ENCODE peak calls at places on chromosomes 4 and X, in four cellular contexts. S, K, P and H are unnamed samples.

GRCh38 chr4:101177146-101177545 is 170.2 kb downstream of the PPP3CA start:
- DNase-seq in S (no peak), P (no peak), K (no peak), H (no peak)

GRCh38 chr4:12852338-12853307 is 631.5 kb downstream of the RAB28 start:
- DNase-seq in K (no peak), S (no peak), P (peak), H (no peak)

GRCh38 chr4:7266525-7267292 is 74.4 kb downstream of the SORCS2 start:
- DNase-seq in S (no peak), P (no peak), K (no peak), H (no peak)

GRCh38 chrX:10017866-10018265 is 50.7 kb downstream of the CLDN34 start:
- DNase-seq in K (no peak), S (no peak), P (no peak), H (no peak)

GRCh38 chr4:76782837-76783236 is 115.1 kb downstream of the SOWAHB start:
- DNase-seq in K (no peak), S (no peak), P (no peak), H (no peak)

GRCh38 chrX:53831662-53832635 is 145.4 kb upstream of the HUWE1 start:
- DNase-seq in K (peak), P (peak), S (peak), H (no peak)

GRCh38 chr4:1683371-1683902 is 676 bp downstream of the FAM53A start:
- DNase-seq in P (peak), S (no peak), K (no peak), H (no peak)

GRCh38 chrX:465418-465817 is 78.7 kb upstream of the PPP2R3B start:
- DNase-seq in P (no peak), S (no peak), K (no peak), H (no peak)

GRCh38 chr4:186149872-186150271 is 41.5 kb upstream of the CYP4V2 start:
- DNase-seq in S (no peak), K (no peak), P (peak), H (no peak)

GRCh38 chr4:139020384-139020783 is 4.8 kb downstream of the NOCT start:
- DNase-seq in S (no peak), K (no peak), P (no peak), H (no peak)

GRCh38 chr4:139986621-139987510 is 167.1 kb downstream of the MAML3 start:
- DNase-seq in P (no peak), K (no peak), S (no peak), H (no peak)

GRCh38 chr4:7154351-7154981 is 37.9 kb upstream of the SORCS2 start:
- DNase-seq in P (no peak), K (no peak), S (no peak), H (no peak)

GRCh38 chr4:2798399-2799301 is 5.8 kb downstream of the SH3BP2 start:
- DNase-seq in P (no peak), K (no peak), S (no peak), H (peak)

GRCh38 chr4:59655996-59656395 is 1544.1 kb upstream of the ADGRL3 start:
- DNase-seq in P (no peak), K (no peak), S (no peak), H (no peak)

GRCh38 chr4:123127865-123128264 is 205.5 kb upstream of the NUDT6 start:
- DNase-seq in K (no peak), S (no peak), P (no peak), H (no peak)

GRCh38 chr4:130534651-130535050 is 1438.7 kb downstream of the C4orf33 start:
- DNase-seq in K (no peak), P (no peak), S (no peak), H (no peak)

GRCh38 chrX:114344756-114345155 is 239.1 kb upstream of the HTR2C start:
- DNase-seq in P (peak), K (peak), S (no peak), H (no peak)

GRCh38 chr4:68655764-68656444 is 14.5 kb downstream of the UGT2B15 start:
- DNase-seq in S (no peak), P (no peak), K (no peak), H (no peak)

GRCh38 chrX:133586443-133586842 is 171.2 kb upstream of the GPC4 start:
- DNase-seq in K (no peak), S (no peak), P (no peak), H (no peak)

GRCh38 chrX:87338510-87338909 is 179.1 kb upstream of the KLHL4 start:
- DNase-seq in S (no peak), K (no peak), P (peak), H (peak)

GRCh38 chr4:112747035-112747434 is 110.1 kb downstream of the LARP7 start:
- DNase-seq in S (no peak), P (no peak), K (no peak), H (no peak)

GRCh38 chr4:25654031-25654970 is 1.4 kb upstream of the SLC34A2 start:
- DNase-seq in P (no peak), K (no peak), S (no peak), H (no peak)

GRCh38 chrX:45621356-45622041 is 420.8 kb upstream of the DIPK2B start:
- DNase-seq in P (no peak), K (no peak), S (no peak), H (no peak)

GRCh38 chr4:23106516-23106915 is 413.8 kb downstream of the GBA3 start:
- DNase-seq in P (no peak), K (no peak), S (no peak), H (no peak)

GRCh38 chr4:144656857-144657256 is 10.9 kb downstream of the HHIP start:
- DNase-seq in S (no peak), P (no peak), K (no peak), H (no peak)

GRCh38 chr4:80420638-80421037 is 85.1 kb downstream of the CFAP299 start:
- DNase-seq in S (no peak), K (no peak), P (no peak), H (no peak)

DNA sequence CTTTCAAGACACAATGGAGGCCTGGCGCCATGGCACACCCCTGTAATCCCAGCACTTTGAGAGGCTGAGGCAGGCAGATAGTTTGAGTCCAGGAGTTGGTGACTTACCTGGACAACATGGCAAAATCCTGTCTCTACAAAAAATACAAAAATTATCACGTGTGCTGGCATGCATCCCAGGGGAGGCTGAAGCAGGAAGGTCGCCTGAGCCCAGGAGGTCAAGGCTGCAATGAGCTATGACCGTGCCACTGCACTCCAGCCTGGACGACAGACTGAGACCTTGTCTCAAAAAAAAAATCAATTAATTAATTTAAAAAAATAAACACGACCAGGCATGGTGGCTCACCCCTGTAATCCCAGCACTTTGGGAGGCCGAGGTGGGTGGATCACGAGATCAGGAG is 2.0 kb upstream of the CTPS2 start:
- DNase-seq in S (no peak), K (no peak), P (no peak), H (no peak)
- TF ChIP-seq SPI1 in S (no peak), K (no peak), P (no peak), H (no peak)

GRCh38 chr4:87912164-87913004 is 63.1 kb upstream of the SPP1 start:
- DNase-seq in P (no peak), K (no peak), S (no peak), H (no peak)
- TF ChIP-seq SPI1 in P (no peak), K (no peak), S (no peak), H (peak)

GRCh38 chrX:149996515-149996914 is 58.2 kb upstream of the EOLA2 start:
- DNase-seq in P (no peak), S (no peak), K (no peak), H (no peak)
- TF ChIP-seq SPI1 in P (no peak), S (no peak), K (no peak), H (no peak)

DNA sequence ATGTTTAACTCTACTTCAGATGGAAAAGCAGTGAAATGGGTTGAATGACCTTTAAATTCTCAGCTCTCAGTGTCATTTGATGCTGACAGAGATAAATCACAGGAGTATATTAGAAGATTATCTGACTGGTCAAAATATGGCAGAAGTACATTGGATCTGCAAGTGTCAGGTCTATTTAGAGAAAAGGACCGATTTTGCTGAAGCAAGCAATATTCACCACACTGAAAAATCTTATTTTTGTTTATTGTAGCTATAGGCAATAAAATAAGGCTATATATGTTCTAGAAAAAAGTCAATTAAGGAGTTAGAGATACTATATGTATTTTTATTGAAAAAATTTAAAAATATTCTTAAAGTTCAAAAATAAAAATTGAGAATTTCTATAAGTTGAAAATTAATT is 325.3 kb downstream of the CXXC4 start:
- DNase-seq in S (no peak), K (no peak), P (no peak), H (no peak)
- TF ChIP-seq SPI1 in S (no peak), K (no peak), P (no peak), H (no peak)